ENCODE peak calls at places on chromosomes 2 and 18, in ten cellular contexts. One of them, this sample, is unnamed.

GRCh38 chr2:55063713-55064323 is 13.6 kb upstream of the RTN4 start:
- DNase-seq in brain microvascular endothelial cell: no peak
- DNase-seq in ovary: no peak
- DNase-seq in RWPE1: no peak
- DNase-seq in endothelial cell of umbilical vein: no peak
- DNase-seq in PC-9: no peak
- DNase-seq in A549: no peak
- DNase-seq in cardiac muscle cell: no peak
- DNase-seq in DND-41: peak
- DNase-seq in left ventricle myocardium inferior: no peak
- DNase-seq in this sample: no peak

GRCh38 chr2:96427917-96428316 is 77.2 kb downstream of the NEURL3 start:
- DNase-seq in ovary: no peak
- DNase-seq in DND-41: no peak
- DNase-seq in left ventricle myocardium inferior: no peak
- DNase-seq in PC-9: peak
- DNase-seq in RWPE1: peak
- DNase-seq in endothelial cell of umbilical vein: peak
- DNase-seq in cardiac muscle cell: peak
- DNase-seq in brain microvascular endothelial cell: peak
- DNase-seq in A549: peak
- DNase-seq in this sample: peak

GRCh38 chr18:67783215-67783946 is 266.9 kb upstream of the DSEL start:
- DNase-seq in left ventricle myocardium inferior: no peak
- DNase-seq in RWPE1: peak
- DNase-seq in brain microvascular endothelial cell: peak
- DNase-seq in cardiac muscle cell: peak
- DNase-seq in PC-9: peak
- DNase-seq in DND-41: no peak
- DNase-seq in ovary: no peak
- DNase-seq in A549: no peak
- DNase-seq in endothelial cell of umbilical vein: peak
- DNase-seq in this sample: peak

GRCh38 chr18:35050004-35050623 is 8.9 kb downstream of the MAPRE2 start:
- DNase-seq in PC-9: no peak
- DNase-seq in ovary: no peak
- DNase-seq in RWPE1: no peak
- DNase-seq in endothelial cell of umbilical vein: no peak
- DNase-seq in DND-41: no peak
- DNase-seq in cardiac muscle cell: peak
- DNase-seq in brain microvascular endothelial cell: no peak
- DNase-seq in A549: no peak
- DNase-seq in left ventricle myocardium inferior: no peak
- DNase-seq in this sample: no peak

GRCh38 chr2:219228026-219228744 is 1.3 kb downstream of the ATG9A start:
- DNase-seq in left ventricle myocardium inferior: no peak
- DNase-seq in A549: no peak
- DNase-seq in PC-9: no peak
- DNase-seq in brain microvascular endothelial cell: no peak
- DNase-seq in ovary: no peak
- DNase-seq in DND-41: no peak
- DNase-seq in cardiac muscle cell: no peak
- DNase-seq in endothelial cell of umbilical vein: no peak
- DNase-seq in RWPE1: no peak
- DNase-seq in this sample: no peak

GRCh38 chr2:152755029-152755428 is 36.6 kb downstream of the ARL6IP6 start:
- DNase-seq in ovary: no peak
- DNase-seq in RWPE1: no peak
- DNase-seq in PC-9: no peak
- DNase-seq in A549: no peak
- DNase-seq in cardiac muscle cell: peak
- DNase-seq in DND-41: no peak
- DNase-seq in endothelial cell of umbilical vein: no peak
- DNase-seq in left ventricle myocardium inferior: no peak
- DNase-seq in brain microvascular endothelial cell: no peak
- DNase-seq in this sample: no peak

GRCh38 chr2:168166902-168167510 is 80.4 kb downstream of the STK39 start:
- DNase-seq in cardiac muscle cell: no peak
- DNase-seq in endothelial cell of umbilical vein: no peak
- DNase-seq in DND-41: no peak
- DNase-seq in PC-9: peak
- DNase-seq in left ventricle myocardium inferior: no peak
- DNase-seq in brain microvascular endothelial cell: peak
- DNase-seq in RWPE1: peak
- DNase-seq in ovary: no peak
- DNase-seq in A549: no peak
- DNase-seq in this sample: no peak

GRCh38 chr2:173218331-173219056 is 136.2 kb upstream of the CDCA7 start:
- DNase-seq in endothelial cell of umbilical vein: peak
- DNase-seq in left ventricle myocardium inferior: no peak
- DNase-seq in RWPE1: no peak
- DNase-seq in cardiac muscle cell: peak
- DNase-seq in ovary: no peak
- DNase-seq in brain microvascular endothelial cell: no peak
- DNase-seq in DND-41: no peak
- DNase-seq in A549: no peak
- DNase-seq in PC-9: no peak
- DNase-seq in this sample: no peak

GRCh38 chr2:74107071-74107470 is 40.6 kb downstream of the BOLA3 start:
- DNase-seq in DND-41: no peak
- DNase-seq in A549: no peak
- DNase-seq in ovary: no peak
- DNase-seq in left ventricle myocardium inferior: no peak
- DNase-seq in endothelial cell of umbilical vein: no peak
- DNase-seq in cardiac muscle cell: no peak
- DNase-seq in brain microvascular endothelial cell: no peak
- DNase-seq in PC-9: no peak
- DNase-seq in RWPE1: no peak
- DNase-seq in this sample: no peak

GRCh38 chr2:164574931-164575330 is 46.4 kb downstream of the GRB14 start:
- DNase-seq in endothelial cell of umbilical vein: peak
- DNase-seq in brain microvascular endothelial cell: no peak
- DNase-seq in DND-41: no peak
- DNase-seq in ovary: no peak
- DNase-seq in A549: no peak
- DNase-seq in PC-9: no peak
- DNase-seq in cardiac muscle cell: no peak
- DNase-seq in left ventricle myocardium inferior: no peak
- DNase-seq in RWPE1: no peak
- DNase-seq in this sample: no peak

GRCh38 chr2:205166749-205167148 is 515.6 kb upstream of the NRP2 start:
- DNase-seq in DND-41: no peak
- DNase-seq in endothelial cell of umbilical vein: no peak
- DNase-seq in brain microvascular endothelial cell: no peak
- DNase-seq in left ventricle myocardium inferior: peak
- DNase-seq in RWPE1: no peak
- DNase-seq in A549: no peak
- DNase-seq in ovary: no peak
- DNase-seq in cardiac muscle cell: peak
- DNase-seq in PC-9: no peak
- DNase-seq in this sample: no peak

GRCh38 chr2:143513081-143513480 is 383.9 kb downstream of the ARHGAP15 start:
- DNase-seq in DND-41: peak
- DNase-seq in ovary: peak
- DNase-seq in endothelial cell of umbilical vein: peak
- DNase-seq in cardiac muscle cell: peak
- DNase-seq in left ventricle myocardium inferior: no peak
- DNase-seq in A549: peak
- DNase-seq in PC-9: no peak
- DNase-seq in RWPE1: no peak
- DNase-seq in brain microvascular endothelial cell: peak
- DNase-seq in this sample: no peak

GRCh38 chr18:7535436-7536190 is 31.5 kb upstream of the PTPRM start:
- DNase-seq in PC-9: no peak
- DNase-seq in A549: no peak
- DNase-seq in left ventricle myocardium inferior: no peak
- DNase-seq in brain microvascular endothelial cell: no peak
- DNase-seq in endothelial cell of umbilical vein: no peak
- DNase-seq in cardiac muscle cell: no peak
- DNase-seq in ovary: no peak
- DNase-seq in RWPE1: peak
- DNase-seq in DND-41: no peak
- DNase-seq in this sample: no peak

GRCh38 chr18:79630266-79631095 is 49.1 kb upstream of the CTDP1 start:
- DNase-seq in left ventricle myocardium inferior: no peak
- DNase-seq in PC-9: no peak
- DNase-seq in cardiac muscle cell: no peak
- DNase-seq in brain microvascular endothelial cell: peak
- DNase-seq in endothelial cell of umbilical vein: no peak
- DNase-seq in RWPE1: no peak
- DNase-seq in ovary: peak
- DNase-seq in A549: no peak
- DNase-seq in DND-41: no peak
- DNase-seq in this sample: no peak

GRCh38 chr2:200585730-200586643 is at the start of gene AOX1:
- DNase-seq in endothelial cell of umbilical vein: peak
- DNase-seq in ovary: peak
- DNase-seq in left ventricle myocardium inferior: peak
- DNase-seq in DND-41: no peak
- DNase-seq in PC-9: no peak
- DNase-seq in RWPE1: peak
- DNase-seq in cardiac muscle cell: peak
- DNase-seq in A549: no peak
- DNase-seq in brain microvascular endothelial cell: peak
- DNase-seq in this sample: no peak

DNA sequence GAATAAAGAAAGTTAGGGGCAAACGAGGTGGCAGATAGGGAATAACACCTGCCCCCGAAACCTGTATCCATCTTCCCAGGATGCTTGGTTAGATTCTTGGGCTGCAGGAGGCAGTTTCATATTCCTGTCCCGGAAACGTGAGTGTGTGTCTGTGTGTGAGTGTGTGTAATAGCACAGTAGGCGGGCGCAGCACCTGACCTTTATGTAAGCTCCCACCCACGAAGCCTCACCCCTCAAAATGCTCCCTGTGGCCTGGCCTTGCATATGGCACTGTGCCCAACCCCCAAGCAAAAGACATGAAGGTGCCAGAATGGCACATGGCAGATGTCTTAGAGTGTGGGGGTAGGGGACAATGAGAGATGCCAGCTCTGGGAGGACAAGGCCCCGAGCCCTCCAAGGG is 48.9 kb downstream of the EFR3B start:
- DNase-seq in left ventricle myocardium inferior: no peak
- DNase-seq in cardiac muscle cell: no peak
- DNase-seq in endothelial cell of umbilical vein: no peak
- DNase-seq in PC-9: no peak
- DNase-seq in A549: no peak
- DNase-seq in ovary: no peak
- DNase-seq in brain microvascular endothelial cell: no peak
- DNase-seq in RWPE1: no peak
- DNase-seq in DND-41: no peak
- DNase-seq in this sample: no peak
- H3K27ac ChIP-seq in left ventricle myocardium inferior: no peak
- H3K27ac ChIP-seq in cardiac muscle cell: no peak
- H3K27ac ChIP-seq in endothelial cell of umbilical vein: no peak
- H3K27ac ChIP-seq in PC-9: no peak
- H3K27ac ChIP-seq in A549: no peak
- H3K27ac ChIP-seq in ovary: no peak
- H3K27ac ChIP-seq in brain microvascular endothelial cell: no peak
- H3K27ac ChIP-seq in RWPE1: no peak
- H3K27ac ChIP-seq in DND-41: no peak
- H3K27ac ChIP-seq in this sample: no peak

GRCh38 chr2:233705911-233706506 is 6.7 kb upstream of the UGT1A5 start:
- DNase-seq in DND-41: no peak
- DNase-seq in cardiac muscle cell: peak
- DNase-seq in endothelial cell of umbilical vein: no peak
- DNase-seq in A549: no peak
- DNase-seq in RWPE1: no peak
- DNase-seq in left ventricle myocardium inferior: no peak
- DNase-seq in brain microvascular endothelial cell: no peak
- DNase-seq in ovary: no peak
- DNase-seq in PC-9: peak
- DNase-seq in this sample: no peak
- H3K27ac ChIP-seq in DND-41: no peak
- H3K27ac ChIP-seq in cardiac muscle cell: no peak
- H3K27ac ChIP-seq in endothelial cell of umbilical vein: no peak
- H3K27ac ChIP-seq in A549: peak
- H3K27ac ChIP-seq in RWPE1: peak
- H3K27ac ChIP-seq in left ventricle myocardium inferior: no peak
- H3K27ac ChIP-seq in brain microvascular endothelial cell: no peak
- H3K27ac ChIP-seq in ovary: no peak
- H3K27ac ChIP-seq in PC-9: peak
- H3K27ac ChIP-seq in this sample: peak

DNA sequence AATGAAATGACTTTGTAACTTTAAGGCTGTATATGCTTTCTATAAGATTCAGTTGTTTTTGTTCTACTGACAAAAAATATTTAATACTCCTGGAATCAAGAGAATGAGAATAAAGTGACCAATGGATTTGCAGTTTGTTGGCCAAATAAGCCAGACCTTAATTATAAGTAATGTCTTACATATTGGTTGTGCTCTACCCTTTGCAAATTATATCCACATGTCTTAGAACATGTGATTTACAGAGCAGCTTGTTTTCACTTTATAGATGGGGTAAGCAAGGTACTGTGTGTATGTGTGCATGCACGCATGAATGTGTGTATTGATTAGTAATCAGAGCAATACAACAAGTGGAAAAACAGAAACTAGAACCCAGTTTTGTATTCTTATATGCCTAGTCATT is 59.1 kb downstream of the RMDN2 start:
- DNase-seq in cardiac muscle cell: no peak
- DNase-seq in left ventricle myocardium inferior: no peak
- DNase-seq in endothelial cell of umbilical vein: no peak
- DNase-seq in DND-41: no peak
- DNase-seq in brain microvascular endothelial cell: no peak
- DNase-seq in PC-9: no peak
- DNase-seq in ovary: no peak
- DNase-seq in A549: no peak
- DNase-seq in RWPE1: no peak
- DNase-seq in this sample: no peak
- H3K27ac ChIP-seq in cardiac muscle cell: no peak
- H3K27ac ChIP-seq in left ventricle myocardium inferior: no peak
- H3K27ac ChIP-seq in endothelial cell of umbilical vein: no peak
- H3K27ac ChIP-seq in DND-41: no peak
- H3K27ac ChIP-seq in brain microvascular endothelial cell: no peak
- H3K27ac ChIP-seq in PC-9: no peak
- H3K27ac ChIP-seq in ovary: no peak
- H3K27ac ChIP-seq in A549: no peak
- H3K27ac ChIP-seq in RWPE1: no peak
- H3K27ac ChIP-seq in this sample: no peak

DNA sequence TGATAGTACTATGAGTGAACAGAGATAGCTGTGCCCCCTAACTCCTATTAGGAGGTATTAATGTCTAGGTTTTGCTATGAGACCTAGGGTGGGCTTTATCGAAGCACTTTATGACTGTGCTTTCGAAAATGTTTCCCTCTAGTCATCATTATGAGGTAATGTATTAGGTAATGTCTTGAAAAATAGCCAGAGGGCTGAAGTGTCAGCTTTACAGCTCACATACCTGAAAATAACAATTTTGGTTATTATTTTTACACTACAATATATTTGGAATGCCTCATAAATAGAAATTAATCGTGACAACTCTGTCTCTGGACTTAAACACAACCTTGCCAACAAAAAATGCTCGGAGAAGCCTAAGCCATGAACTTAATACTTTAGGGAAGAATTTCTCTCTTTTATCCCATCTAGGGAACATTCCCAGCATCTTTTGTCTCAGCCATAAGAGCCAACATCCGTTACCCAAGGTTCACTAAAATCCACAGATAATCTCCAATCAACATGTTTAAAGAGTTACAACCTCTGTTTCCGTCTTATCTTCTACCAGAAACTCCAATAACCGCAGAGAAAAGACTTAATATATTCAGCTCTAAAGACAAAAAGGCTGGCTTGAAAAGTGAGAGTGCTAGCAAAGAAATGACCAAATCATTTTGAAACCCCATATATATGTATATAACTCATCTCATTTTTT is 130.9 kb upstream of the RND3 start:
- DNase-seq in RWPE1: no peak
- DNase-seq in DND-41: no peak
- DNase-seq in cardiac muscle cell: peak
- DNase-seq in left ventricle myocardium inferior: no peak
- DNase-seq in PC-9: no peak
- DNase-seq in ovary: no peak
- DNase-seq in A549: no peak
- DNase-seq in brain microvascular endothelial cell: no peak
- DNase-seq in endothelial cell of umbilical vein: no peak
- DNase-seq in this sample: no peak
- H3K27ac ChIP-seq in RWPE1: no peak
- H3K27ac ChIP-seq in DND-41: no peak
- H3K27ac ChIP-seq in cardiac muscle cell: no peak
- H3K27ac ChIP-seq in left ventricle myocardium inferior: peak
- H3K27ac ChIP-seq in PC-9: no peak
- H3K27ac ChIP-seq in ovary: no peak
- H3K27ac ChIP-seq in A549: peak
- H3K27ac ChIP-seq in brain microvascular endothelial cell: no peak
- H3K27ac ChIP-seq in endothelial cell of umbilical vein: no peak
- H3K27ac ChIP-seq in this sample: no peak

This sample was measured in keratinocyte.